ENCODE peak calls at places on chromosomes 2 and 18, in five cellular contexts. S, Y, W, O and V are unnamed samples.

GRCh38 chr2:26757873-26758789 is 6.0 kb upstream of the SLC35F6 start:
- DNase-seq in S (no peak), Y (no peak), W (peak; percentile 60), O (peak; percentile 87), V (no peak)

GRCh38 chr2:135745545-135745944 is 3.9 kb downstream of the UBXN4 start:
- DNase-seq in S (no peak), Y (no peak), W (no peak), O (no peak), V (no peak)

GRCh38 chr2:128545085-128545484 is 226.4 kb upstream of the HS6ST1 start:
- DNase-seq in S (no peak), Y (no peak), W (no peak), O (no peak), V (no peak)

GRCh38 chr2:103792039-103792438 is 1030.2 kb downstream of the TMEM182 start:
- DNase-seq in S (no peak), Y (no peak), W (no peak), O (no peak), V (no peak)

GRCh38 chr2:237569041-237569440 is 2.7 kb downstream of the PRLH start:
- DNase-seq in S (no peak), Y (no peak), W (no peak), O (no peak), V (no peak)

GRCh38 chr2:201839727-201840126 is 33.4 kb downstream of the CDK15 start:
- DNase-seq in S (no peak), Y (no peak), W (no peak), O (no peak), V (no peak)

GRCh38 chr2:225402200-225402776 is 2.8 kb downstream of the NYAP2 start:
- DNase-seq in S (no peak), Y (no peak), W (no peak), O (no peak), V (no peak)

GRCh38 chr2:21331625-21332370 is 208.0 kb downstream of the TDRD15 start:
- DNase-seq in S (no peak), Y (no peak), W (no peak), O (no peak), V (no peak)

GRCh38 chr18:6732952-6733351 is 3.4 kb downstream of the ARHGAP28 start:
- DNase-seq in S (no peak), Y (no peak), W (no peak), O (no peak), V (no peak)
- TF ChIP-seq CTCF in S (peak; percentile 10), Y (no peak), W (no peak), O (no peak), V (no peak)

GRCh38 chr2:62803961-62804360 is 98.4 kb downstream of the EHBP1 start:
- DNase-seq in S (no peak), Y (no peak), W (no peak), O (no peak), V (no peak)

GRCh38 chr2:62800618-62801017 is 95.1 kb downstream of the EHBP1 start:
- DNase-seq in S (peak; percentile 29), Y (no peak), W (no peak), O (peak; percentile 42), V (peak; percentile 13)

GRCh38 chr2:62801110-62801509 is 95.6 kb downstream of the EHBP1 start:
- DNase-seq in S (no peak), Y (no peak), W (no peak), O (no peak), V (no peak)

GRCh38 chr2:62806231-62806630 is 100.7 kb downstream of the EHBP1 start:
- DNase-seq in S (no peak), Y (no peak), W (no peak), O (no peak), V (no peak)

DNA sequence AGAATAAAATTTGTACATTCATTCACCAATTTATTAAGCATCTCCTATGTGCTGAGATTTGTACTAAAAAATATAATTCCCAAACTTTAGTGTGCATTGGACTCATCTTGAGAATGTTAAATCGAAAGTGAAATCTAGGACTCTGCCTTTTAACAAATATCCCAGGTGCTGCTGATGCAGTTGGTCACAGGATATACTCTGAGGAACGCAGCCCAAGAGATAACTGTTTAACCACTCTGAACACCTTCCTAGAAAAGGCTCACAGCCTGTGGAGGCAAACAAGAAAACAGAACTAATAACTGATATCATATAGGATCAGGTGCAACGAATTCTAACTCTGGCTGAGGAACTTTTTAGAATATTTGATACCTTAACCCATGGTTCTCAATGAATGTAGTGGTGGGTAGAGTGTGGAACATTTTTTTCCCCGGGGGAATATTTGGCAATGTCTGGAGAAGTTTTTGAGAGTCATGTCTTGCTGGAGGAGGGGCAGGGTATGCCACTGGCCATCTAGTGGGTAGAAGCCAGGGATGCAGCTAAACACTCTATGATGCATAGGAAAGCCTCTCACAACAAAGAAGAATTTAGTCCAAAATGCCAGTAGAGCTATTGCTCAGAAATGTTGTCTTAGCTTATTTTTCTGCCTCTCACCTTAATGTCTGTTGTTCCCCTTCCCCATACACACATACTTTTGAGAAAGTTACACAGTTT is 96.5 kb downstream of the EHBP1 start:
- DNase-seq in S (peak; percentile 62), Y (peak; percentile 3), W (no peak), O (peak; percentile 28), V (no peak)
- TF ChIP-seq CTCF in S (peak; percentile 24), Y (peak; percentile 33), W (no peak), O (peak; percentile 9), V (no peak)

GRCh38 chr2:64524604-64525322 is 635 bp downstream of the AFTPH start:
- DNase-seq in S (peak; percentile 42), Y (peak; percentile 59), W (no peak), O (peak; percentile 41), V (peak; percentile 26)
- TF ChIP-seq CTCF in S (no peak), Y (peak; percentile 37), W (no peak), O (no peak), V (no peak)

DNA sequence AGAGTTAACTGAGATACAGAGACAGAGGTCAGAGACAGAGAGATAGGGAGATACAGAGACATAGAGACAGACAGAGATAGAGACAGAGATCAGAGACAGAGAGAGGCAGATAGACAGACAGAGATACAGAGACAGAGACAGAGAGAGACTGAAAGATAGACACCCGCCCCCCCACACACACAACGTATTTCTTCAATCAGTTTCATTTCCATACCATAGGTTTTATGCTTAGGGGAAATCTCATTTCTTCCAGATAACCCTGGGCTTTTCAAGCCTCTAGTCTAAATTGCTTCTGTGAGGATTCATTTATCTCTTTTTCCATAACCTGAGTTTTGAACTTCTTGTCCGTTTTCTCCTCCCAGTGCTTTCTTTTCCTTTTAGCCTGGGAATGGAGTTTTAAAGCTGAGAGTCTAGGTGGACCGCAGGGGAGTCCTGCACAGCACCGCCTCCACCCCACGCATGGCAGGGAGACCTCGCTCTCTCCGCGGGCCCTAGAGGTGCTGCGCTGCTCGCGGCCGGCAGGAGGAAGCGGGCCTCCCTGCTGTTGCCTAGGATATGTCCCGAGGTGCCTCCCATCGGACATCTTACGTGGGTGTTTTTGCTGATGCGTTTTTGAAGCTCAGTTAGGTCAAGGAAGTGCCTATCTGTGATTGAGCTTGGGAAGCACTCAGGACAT is 94.7 kb downstream of the CD8B2 start:
- DNase-seq in S (peak; percentile 75), Y (peak; percentile 34), W (peak; percentile 32), O (peak; percentile 38), V (peak; percentile 44)
- TF ChIP-seq CTCF in S (no peak), Y (no peak), W (no peak), O (peak; percentile 17), V (no peak)

GRCh38 chr2:98935777-98936132 is 270 bp downstream of the CRACDL start:
- DNase-seq in S (no peak), Y (no peak), W (no peak), O (no peak), V (no peak)

GRCh38 chr2:98936917-98937351 is 909 bp upstream of the CRACDL start:
- DNase-seq in S (no peak), Y (no peak), W (no peak), O (no peak), V (peak; percentile 17)

GRCh38 chr2:98935111-98935770 is 784 bp downstream of the CRACDL start:
- DNase-seq in S (no peak), Y (no peak), W (no peak), O (no peak), V (peak; percentile 53)

GRCh38 chr2:98937906-98938305 is 1.9 kb upstream of the CRACDL start:
- DNase-seq in S (no peak), Y (no peak), W (no peak), O (no peak), V (peak; percentile 12)

DNA sequence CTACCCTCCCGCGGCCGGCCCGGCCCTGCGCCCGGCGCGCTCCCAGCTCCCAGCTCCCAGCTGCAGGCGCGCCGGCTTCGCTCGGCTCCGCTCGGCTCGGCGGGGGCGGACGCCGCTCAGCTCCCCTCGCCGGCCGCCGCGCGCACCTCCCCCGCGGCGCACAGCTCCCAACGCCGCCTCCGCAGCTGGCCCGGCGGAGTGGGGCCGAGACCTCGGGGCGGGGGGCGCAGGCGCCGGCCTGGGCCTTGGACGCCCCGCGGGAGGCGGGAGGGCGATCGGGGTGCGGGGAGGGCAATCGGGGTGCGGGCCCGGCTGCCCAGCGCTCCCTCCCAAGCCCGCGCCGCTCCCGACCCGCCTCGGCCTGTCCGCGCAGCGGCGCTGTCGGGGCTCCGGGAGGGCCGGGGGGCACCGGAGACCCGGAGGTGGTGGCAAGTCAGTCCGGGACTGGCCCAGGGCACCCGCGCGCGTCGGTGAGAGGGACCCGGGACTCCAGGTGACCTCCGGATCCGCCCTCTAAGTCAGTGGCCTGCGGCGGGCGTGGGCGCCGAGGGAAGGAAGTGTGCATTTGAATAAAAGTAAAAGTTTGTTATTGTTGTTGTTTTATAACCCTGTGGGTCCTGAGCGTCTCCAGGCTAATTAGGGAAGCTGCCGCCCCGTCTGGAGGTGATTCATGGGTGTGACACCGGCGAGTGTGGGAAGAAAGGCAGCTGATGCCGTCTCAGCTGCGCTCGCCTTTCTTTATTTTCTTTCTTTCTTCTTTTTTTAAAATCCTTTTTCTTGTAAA is at the start of gene CRACDL:
- DNase-seq in S (no peak), Y (no peak), W (no peak), O (no peak), V (peak; percentile 56)
- TF ChIP-seq CTCF in S (no peak), Y (no peak), W (no peak), O (no peak), V (peak; percentile 16)

GRCh38 chr2:222318712-222319575 is 20.1 kb upstream of the PAX3 start:
- DNase-seq in S (peak; percentile 70), Y (peak; percentile 8), W (no peak), O (peak; percentile 74), V (peak; percentile 77)

GRCh38 chr2:222320441-222321395 is 21.9 kb upstream of the PAX3 start:
- DNase-seq in S (no peak), Y (no peak), W (no peak), O (no peak), V (peak; percentile 46)

GRCh38 chr2:222318026-222318711 is 19.4 kb upstream of the PAX3 start:
- DNase-seq in S (peak; percentile 71), Y (peak; percentile 36), W (no peak), O (peak; percentile 64), V (peak; percentile 82)

GRCh38 chr2:222322241-222322640 is 23.4 kb upstream of the PAX3 start:
- DNase-seq in S (peak; percentile 53), Y (no peak), W (no peak), O (no peak), V (peak; percentile 38)

GRCh38 chr2:222319576-222320440 is 21.0 kb upstream of the PAX3 start:
- DNase-seq in S (peak; percentile 70), Y (peak; percentile 5), W (no peak), O (peak; percentile 67), V (peak; percentile 81)
- TF ChIP-seq CTCF in S (no peak), Y (no peak), W (no peak), O (no peak), V (peak; percentile 36)